ENCODE peak calls at places on chromosome 19, in eight cellular contexts. G is T-helper 1 cell; K is RWPE1; E is cardiac fibroblast; H is activated T-cell treated with anti-CD3 and anti-CD28 coated beads, Interleukin-2, amount 50 U/mL, for 24 hours; T is immature natural killer cell; O is NCI-H1436; S is stimulated activated CD8-positive, alpha-beta memory T cell treated with anti-CD3 and anti-CD28 coated beads, Interleukin-7, amount 100 ng/mL, for 1 hour. C is an unnamed sample.

GRCh38 chr19:2047449-2048103 is 3.5 kb downstream of the MKNK2 start:
- DNase-seq in G (no peak), T (no peak), O (no peak), S (no peak), H (no peak), E (peak), K (no peak), C (peak)

GRCh38 chr19:18465214-18465963 is 27.5 kb upstream of the ISYNA1 start:
- DNase-seq in O (no peak), K (no peak), E (no peak), S (no peak), G (no peak), T (no peak), H (no peak), C (no peak)

GRCh38 chr19:41939861-41940442 is 11.7 kb upstream of the ERFL start:
- DNase-seq in E (no peak), T (no peak), K (no peak), S (no peak), O (no peak), G (peak), H (peak), C (no peak)

GRCh38 chr19:5273782-5274181 is 66.8 kb downstream of the PTPRS start:
- DNase-seq in E (no peak), S (no peak), H (no peak), T (no peak), G (no peak), O (no peak), K (no peak), C (no peak)

GRCh38 chr19:43479961-43480561 is 14.7 kb upstream of the LYPD3 start:
- DNase-seq in T (no peak), S (no peak), K (no peak), E (no peak), H (no peak), G (no peak), O (no peak), C (no peak)

GRCh38 chr19:29810504-29810871 is 1.3 kb upstream of the CCNE1 start:
- DNase-seq in K (peak), S (no peak), T (no peak), O (no peak), E (peak), H (no peak), G (no peak), C (no peak)

GRCh38 chr19:50030225-50030624 is 4.4 kb downstream of the ZNF473 start:
- DNase-seq in H (no peak), G (no peak), K (no peak), E (no peak), T (no peak), S (no peak), O (no peak), C (no peak)

GRCh38 chr19:4051175-4052101 is 15.3 kb downstream of the ZBTB7A start:
- DNase-seq in K (peak), S (no peak), H (no peak), O (no peak), T (no peak), E (no peak), G (no peak), C (peak)

GRCh38 chr19:342801-343421 is 1.7 kb downstream of the MIER2 start:
- DNase-seq in T (no peak), H (no peak), S (no peak), K (peak), E (peak), G (no peak), O (no peak), C (peak)

GRCh38 chr19:45402469-45403070 is 2.3 kb downstream of the PPP1R13L start:
- DNase-seq in T (no peak), S (no peak), O (no peak), H (peak), E (peak), G (no peak), K (peak), C (peak)

GRCh38 chr19:18259848-18260247 is 14.4 kb downstream of the IQCN start:
- DNase-seq in T (no peak), K (no peak), O (no peak), S (no peak), E (no peak), H (no peak), G (no peak), C (no peak)

GRCh38 chr19:582497-583197 is 7.0 kb upstream of the HCN2 start:
- DNase-seq in T (no peak), O (no peak), S (no peak), K (no peak), E (peak), G (no peak), H (no peak), C (no peak)

GRCh38 chr19:8515317-8515716 is 1.4 kb upstream of the ZNF414 start:
- DNase-seq in H (peak), G (peak), T (peak), E (no peak), K (no peak), S (no peak), O (no peak), C (no peak)

GRCh38 chr19:39846176-39846677 is at the start of gene FBL:
- DNase-seq in O (peak), S (peak), G (peak), T (peak), H (peak), E (peak), K (peak), C (peak)

GRCh38 chr19:6233827-6234511 is 45.8 kb downstream of the MLLT1 start:
- DNase-seq in E (peak), K (no peak), G (no peak), O (peak), S (no peak), H (no peak), T (no peak), C (no peak)

GRCh38 chr19:12195501-12195860 is 32.6 kb downstream of the ZNF136 start:
- DNase-seq in E (peak), G (no peak), S (no peak), T (no peak), O (no peak), H (no peak), K (peak), C (no peak)

GRCh38 chr19:2969104-2969504 is 8.3 kb upstream of the TLE6 start:
- DNase-seq in H (no peak), K (no peak), G (no peak), O (peak), T (no peak), E (peak), S (no peak), C (no peak)

GRCh38 chr19:15551183-15552004 is 43.1 kb downstream of the CYP4F22 start:
- DNase-seq in H (peak), K (peak), E (peak), O (peak), S (peak), T (peak), G (peak), C (peak)

GRCh38 chr19:18306209-18306902 is 16.5 kb downstream of the LSM4 start:
- DNase-seq in K (no peak), G (no peak), T (no peak), H (no peak), E (no peak), O (no peak), S (no peak), C (no peak)

GRCh38 chr19:40542197-40542859 is 34.3 kb upstream of the SHKBP1 start:
- DNase-seq in H (no peak), O (peak), S (no peak), E (peak), T (no peak), G (no peak), K (no peak), C (no peak)

GRCh38 chr19:7004313-7004931 is 16.8 kb downstream of the MBD3L2B start:
- DNase-seq in G (no peak), S (no peak), H (no peak), K (peak), O (no peak), E (no peak), T (peak), C (peak)

GRCh38 chr19:43532571-43532961 is 422 bp upstream of the ZNF575 start:
- DNase-seq in G (no peak), O (peak), H (no peak), S (no peak), K (peak), E (no peak), T (no peak), C (peak)

GRCh38 chr19:38815059-38816001 is 2.6 kb upstream of the LGALS4 start:
- DNase-seq in E (no peak), T (no peak), K (no peak), S (no peak), H (no peak), G (no peak), O (no peak), C (no peak)

GRCh38 chr19:43481701-43482100 is 16.3 kb upstream of the LYPD3 start:
- DNase-seq in O (no peak), H (no peak), G (no peak), S (no peak), K (no peak), E (no peak), T (no peak), C (no peak)

GRCh38 chr19:32550666-32551065 is 30.3 kb upstream of the PDCD5 start:
- DNase-seq in O (no peak), H (no peak), S (no peak), T (no peak), E (no peak), K (no peak), G (no peak), C (no peak)

GRCh38 chr19:632228-633067 is 889 bp downstream of the POLRMT start:
- DNase-seq in O (no peak), G (no peak), K (peak), H (peak), T (no peak), S (no peak), E (peak), C (peak)

GRCh38 chr19:30319876-30320275 is 52.3 kb upstream of the ZNF536 start:
- DNase-seq in K (no peak), E (no peak), S (no peak), T (no peak), O (no peak), G (no peak), H (no peak), C (no peak)

GRCh38 chr19:6536138-6536671 is 5.4 kb downstream of the TNFSF9 start:
- DNase-seq in K (peak), E (peak), O (no peak), T (peak), S (peak), H (peak), G (peak), C (peak)

GRCh38 chr19:33390908-33391630 is 17.6 kb downstream of the CEBPG start:
- DNase-seq in T (no peak), G (no peak), H (no peak), S (no peak), O (no peak), E (no peak), K (no peak), C (no peak)

GRCh38 chr19:13974073-13974472 is 21.8 kb downstream of the DCAF15 start:
- DNase-seq in G (no peak), S (no peak), K (peak), E (no peak), H (peak), T (no peak), O (peak), C (peak)

GRCh38 chr19:29404015-29404414 is 121.8 kb upstream of the VSTM2B start:
- DNase-seq in K (no peak), S (no peak), G (no peak), E (no peak), O (peak), H (no peak), T (no peak), C (no peak)

GRCh38 chr19:13756210-13756609 is 8.1 kb upstream of the MRI1 start:
- DNase-seq in O (no peak), K (no peak), T (no peak), S (no peak), G (no peak), E (no peak), H (no peak), C (no peak)

GRCh38 chr19:16127776-16128371 is 15.6 kb upstream of the HSH2D start:
- DNase-seq in S (no peak), K (no peak), H (no peak), O (no peak), E (no peak), T (no peak), G (no peak), C (no peak)

GRCh38 chr19:5103812-5104410 is 135.0 kb downstream of the KDM4B start:
- DNase-seq in H (no peak), S (no peak), O (no peak), T (no peak), G (no peak), K (no peak), E (no peak), C (no peak)

GRCh38 chr19:10828981-10829821 is 6.8 kb downstream of the TMED1 start:
- DNase-seq in E (no peak), H (no peak), O (no peak), T (no peak), S (no peak), K (no peak), G (no peak), C (no peak)

GRCh38 chr19:40397568-40397906 is 7.6 kb upstream of the HIPK4 start:
- DNase-seq in K (no peak), O (no peak), S (no peak), H (no peak), G (no peak), T (no peak), E (no peak), C (no peak)